ENCODE peak calls at places on chromosomes 2 and 18, in six cellular contexts. M is NCI-H2081; T is T-helper 17 cell; E is effector memory CD8-positive, alpha-beta T cell; W is GM12865; Y is stimulated activated CD4-positive, alpha-beta T cell treated with anti-CD3 and anti-CD28 coated beads, Interleukin-2, amount 100 ng/mL, for 48 hours. G is an unnamed sample.

GRCh38 chr2:151774506-151774905 is 40.2 kb upstream of the NEB start:
- DNase-seq in M (no peak), T (no peak), E (no peak), W (no peak), Y (no peak), G (no peak)

GRCh38 chr2:84459944-84460429 is 907 bp upstream of the SUCLG1 start:
- DNase-seq in M (no peak), T (no peak), E (no peak), W (no peak), Y (no peak), G (no peak)

GRCh38 chr2:182330451-182331325 is 96.1 kb downstream of the PDE1A start:
- DNase-seq in M (no peak), T (no peak), E (no peak), W (no peak), Y (no peak), G (no peak)

GRCh38 chr2:233430651-233431050 is 76.4 kb downstream of the DGKD start:
- DNase-seq in M (no peak), T (no peak), E (no peak), W (no peak), Y (no peak), G (no peak)

GRCh38 chr2:65383571-65384488 is 48.6 kb downstream of the SPRED2 start:
- DNase-seq in M (no peak), T (no peak), E (no peak), W (no peak), Y (no peak), G (no peak)

GRCh38 chr2:111972955-111973565 is 74.7 kb downstream of the MERTK start:
- DNase-seq in M (no peak), T (no peak), E (no peak), W (peak), Y (no peak), G (no peak)

GRCh38 chr18:77448046-77448445 is 198.4 kb downstream of the GALR1 start:
- DNase-seq in M (no peak), T (no peak), E (no peak), W (no peak), Y (no peak), G (no peak)

GRCh38 chr18:63138469-63139340 is 180.9 kb downstream of the BCL2 start:
- DNase-seq in M (no peak), T (no peak), E (no peak), W (peak), Y (no peak), G (no peak)

GRCh38 chr18:42548493-42548892 is 567.0 kb downstream of the RIT2 start:
- DNase-seq in M (no peak), T (no peak), E (no peak), W (no peak), Y (no peak), G (no peak)

GRCh38 chr2:56008661-56009411 is 85.3 kb upstream of the EFEMP1 start:
- DNase-seq in M (peak), T (no peak), E (no peak), W (no peak), Y (no peak), G (no peak)

GRCh38 chr2:152646264-152646663 is 71.0 kb downstream of the PRPF40A start:
- DNase-seq in M (no peak), T (no peak), E (no peak), W (no peak), Y (no peak), G (no peak)

GRCh38 chr2:130827502-130828251 is 9.0 kb upstream of the ARHGEF4 start:
- DNase-seq in M (no peak), T (no peak), E (no peak), W (no peak), Y (no peak), G (no peak)

GRCh38 chr2:112692496-112692911 is 28.3 kb upstream of the NT5DC4 start:
- DNase-seq in M (no peak), T (peak), E (peak), W (peak), Y (peak), G (peak)

GRCh38 chr18:63207825-63208224 is 111.7 kb downstream of the BCL2 start:
- DNase-seq in M (no peak), T (no peak), E (no peak), W (no peak), Y (no peak), G (no peak)

GRCh38 chr2:28648147-28648546 is 103.5 kb upstream of the PPP1CB start:
- DNase-seq in M (no peak), T (no peak), E (no peak), W (no peak), Y (no peak), G (no peak)

GRCh38 chr2:192993059-192993458 is 798.3 kb upstream of the TMEFF2 start:
- DNase-seq in M (no peak), T (no peak), E (no peak), W (no peak), Y (no peak), G (no peak)

GRCh38 chr2:103789716-103790085 is 1027.9 kb downstream of the TMEM182 start:
- DNase-seq in M (no peak), T (no peak), E (no peak), W (no peak), Y (no peak), G (no peak)

GRCh38 chr18:26794210-26795101 is 71.1 kb downstream of the AQP4 start:
- DNase-seq in M (no peak), T (no peak), E (no peak), W (no peak), Y (no peak), G (no peak)

GRCh38 chr2:134906726-134907125 is 11.9 kb upstream of the CCNT2 start:
- DNase-seq in M (no peak), T (no peak), E (no peak), W (no peak), Y (no peak), G (no peak)

GRCh38 chr2:133789743-133790142 is 221.5 kb upstream of the NCKAP5 start:
- DNase-seq in M (no peak), T (no peak), E (no peak), W (no peak), Y (no peak), G (no peak)

GRCh38 chr18:34342960-34343359 is 118.2 kb upstream of the NOL4 start:
- DNase-seq in M (no peak), T (no peak), E (no peak), W (no peak), Y (no peak), G (no peak)

GRCh38 chr2:10544252-10544651 is 96.1 kb upstream of the ODC1 start:
- DNase-seq in M (no peak), T (no peak), E (peak), W (peak), Y (no peak), G (no peak)

GRCh38 chr18:49531678-49532153 is 30.1 kb upstream of the LIPG start:
- DNase-seq in M (no peak), T (no peak), E (no peak), W (peak), Y (no peak), G (no peak)

GRCh38 chr2:198444800-198445287 is 640.5 kb downstream of the PLCL1 start:
- DNase-seq in M (no peak), T (no peak), E (no peak), W (no peak), Y (no peak), G (no peak)

GRCh38 chr2:84770280-84770679 is 110.6 kb downstream of the TRABD2A start:
- DNase-seq in M (no peak), T (no peak), E (no peak), W (no peak), Y (no peak), G (no peak)

GRCh38 chr2:72027426-72028161 is 120.1 kb downstream of the CYP26B1 start:
- DNase-seq in M (no peak), T (no peak), E (no peak), W (no peak), Y (no peak), G (no peak)

GRCh38 chr18:76425299-76426101 is 69.5 kb downstream of the ZNF516 start:
- DNase-seq in M (no peak), T (no peak), E (no peak), W (no peak), Y (no peak), G (no peak)

GRCh38 chr18:13376298-13376840 is 157.8 kb downstream of the LDLRAD4 start:
- DNase-seq in M (no peak), T (peak), E (no peak), W (no peak), Y (peak), G (no peak)

GRCh38 chr2:28342081-28342967 is 50.3 kb upstream of the FOSL2 start:
- DNase-seq in M (no peak), T (no peak), E (no peak), W (no peak), Y (no peak), G (no peak)